ENCODE peak calls at places on chromosome 3, in seven cellular contexts. U is A673; A is IMR-90; X is neural progenitor cell; B is kidney tubule cell; J is CD8-positive, alpha-beta memory T cell; L is ureter. O is an unnamed sample.

GRCh38 chr3:32200490-32200889 is 38.0 kb upstream of the CMTM8 start:
- DNase-seq in B (no peak), X (no peak), U (no peak), L (no peak), A (no peak), J (no peak), O (peak; percentile 87)

GRCh38 chr3:32482693-32483092 is 20.0 kb downstream of the CMTM6 start:
- DNase-seq in X (no peak), J (no peak), U (no peak), A (no peak), L (no peak), B (no peak), O (no peak)

GRCh38 chr3:146845361-146845760 is 240.2 kb upstream of the PLSCR5 start:
- DNase-seq in B (no peak), X (no peak), U (peak; percentile 64), J (no peak), L (no peak), A (no peak), O (no peak)

GRCh38 chr3:35744419-35744818 is 105.1 kb downstream of the ARPP21 start:
- DNase-seq in A (no peak), B (peak; percentile 62), L (no peak), X (peak; percentile 66), U (no peak), J (no peak), O (no peak)

GRCh38 chr3:127819656-127820055 is 2.7 kb downstream of the MGLL start:
- DNase-seq in X (no peak), L (no peak), B (peak; percentile 42), U (no peak), A (no peak), J (no peak), O (no peak)

GRCh38 chr3:52298147-52299098 is 10.8 kb downstream of the GLYCTK start:
- DNase-seq in J (no peak), L (no peak), X (peak; percentile 76), U (no peak), A (no peak), B (no peak), O (no peak)

GRCh38 chr3:159711560-159712333 is 276.9 kb upstream of the IL12A start:
- DNase-seq in J (no peak), X (peak; percentile 50), A (peak; percentile 91), L (no peak), U (peak; percentile 42), B (peak; percentile 87), O (peak; percentile 85)

GRCh38 chr3:141261472-141262171 is 30.0 kb downstream of the PXYLP1 start:
- DNase-seq in J (no peak), A (no peak), U (no peak), X (no peak), L (peak; percentile 20), B (no peak), O (no peak)

GRCh38 chr3:49668861-49669260 is 5.3 kb upstream of the APEH start:
- DNase-seq in J (no peak), X (no peak), A (peak; percentile 34), U (no peak), L (no peak), B (peak; percentile 83), O (no peak)

GRCh38 chr3:194485876-194486539 is 794 bp downstream of the ATP13A3 start:
- DNase-seq in A (peak; percentile 31), U (peak; percentile 23), X (peak; percentile 29), L (peak; percentile 50), J (peak; percentile 59), B (peak; percentile 37), O (no peak)

GRCh38 chr3:71119171-71119570 is 464.4 kb downstream of the FOXP1 start:
- DNase-seq in B (no peak), A (peak; percentile 44), J (no peak), L (no peak), U (no peak), X (no peak), O (no peak)